ENCODE peak calls at places on chromosomes 13 and 19, in eight cellular contexts. Y is colonic mucosa, T is thoracic aorta, F is GM23338, W is ovary, I is psoas muscle, C is A549, M is uterus. B is an unnamed sample.

GRCh38 chr13:27352698-27353097 is 71.7 kb upstream of the GTF3A start:
- DNase-seq in W (no peak), I (no peak), T (no peak), C (no peak), Y (no peak), M (no peak), F (no peak), B (no peak)

GRCh38 chr19:46546194-46546896 is 50.7 kb upstream of the PNMA8B start:
- DNase-seq in I (peak), F (peak), T (no peak), C (peak), W (no peak), Y (peak), M (no peak), B (no peak)

GRCh38 chr13:66409542-66409941 is 820.6 kb downstream of the PCDH9 start:
- DNase-seq in M (no peak), T (no peak), I (no peak), F (no peak), W (no peak), Y (no peak), C (no peak), B (no peak)

GRCh38 chr13:64274481-64275217 is 2859.0 kb upstream of the PCDH20 start:
- DNase-seq in Y (no peak), M (no peak), C (no peak), T (no peak), W (no peak), F (no peak), I (no peak), B (no peak)

GRCh38 chr13:65149687-65150086 is 2080.4 kb downstream of the PCDH9 start:
- DNase-seq in C (no peak), I (no peak), F (peak), T (no peak), Y (no peak), W (no peak), M (no peak), B (no peak)

GRCh38 chr19:21839966-21840365 is 4.0 kb upstream of the ZNF43 start:
- DNase-seq in W (no peak), F (no peak), T (no peak), M (no peak), I (no peak), Y (no peak), C (no peak), B (no peak)

GRCh38 chr19:32396046-32396652 is 9.4 kb upstream of the DPY19L3 start:
- DNase-seq in T (no peak), F (no peak), M (no peak), W (no peak), I (no peak), C (no peak), Y (no peak), B (no peak)

GRCh38 chr13:29803221-29803620 is 47.2 kb downstream of the UBL3 start:
- DNase-seq in F (no peak), C (no peak), Y (no peak), M (no peak), W (no peak), I (no peak), T (no peak), B (no peak)

GRCh38 chr13:30158774-30159445 is 148.4 kb downstream of the KATNAL1 start:
- DNase-seq in C (no peak), T (no peak), F (no peak), M (peak), I (no peak), Y (no peak), W (no peak), B (no peak)

GRCh38 chr13:27481766-27482165 is 31.4 kb upstream of the MTIF3 start:
- DNase-seq in T (no peak), Y (peak), M (peak), F (peak), C (peak), I (no peak), W (peak), B (no peak)

GRCh38 chr19:38224014-38224862 is at the start of gene DPF1:
- DNase-seq in I (no peak), C (peak), Y (no peak), T (no peak), F (peak), W (no peak), M (no peak), B (no peak)

GRCh38 chr19:55178781-55179569 is 1.1 kb downstream of the SYT5 start:
- DNase-seq in C (peak), W (peak), F (peak), T (no peak), Y (peak), M (peak), I (peak), B (no peak)

GRCh38 chr19:48794291-48794690 is 16.5 kb downstream of the BCAT2 start:
- DNase-seq in T (no peak), W (no peak), F (no peak), M (no peak), Y (no peak), I (no peak), C (no peak), B (no peak)

GRCh38 chr13:32829269-32829668 is 187.0 kb upstream of the KL start:
- DNase-seq in M (no peak), I (no peak), T (no peak), Y (no peak), C (no peak), F (no peak), W (no peak), B (no peak)

GRCh38 chr13:113084943-113085540 is 20.5 kb upstream of the F7 start:
- DNase-seq in Y (no peak), M (no peak), F (no peak), T (no peak), C (no peak), I (peak), W (no peak), B (no peak)
- TF ChIP-seq CTCF in Y (no peak), M (no peak), F (no peak), T (no peak), C (no peak), I (no peak), W (no peak), B (no peak)

GRCh38 chr19:42053037-42053935 is 16.7 kb downstream of the GRIK5 start:
- DNase-seq in W (no peak), Y (no peak), I (peak), C (no peak), M (no peak), T (no peak), F (no peak), B (no peak)
- H3K4me3 ChIP-seq in W (no peak), Y (no peak), I (no peak), C (no peak), M (no peak), T (no peak), F (no peak), B (no peak)

GRCh38 chr13:24540236-24541126 is 27.9 kb upstream of the PARP4 start:
- DNase-seq in T (no peak), M (no peak), I (no peak), C (peak), F (peak), W (no peak), Y (peak), B (no peak)
- TF ChIP-seq CTCF in T (no peak), M (no peak), I (no peak), C (peak), F (peak), W (no peak), Y (no peak), B (no peak)

GRCh38 chr19:7795555-7796161 is 32.6 kb downstream of the CLEC4M start:
- DNase-seq in T (no peak), Y (no peak), I (no peak), C (no peak), F (no peak), W (no peak), M (no peak), B (no peak)

GRCh38 chr19:7801020-7801570 is 28.9 kb upstream of the EVI5L start:
- DNase-seq in Y (no peak), M (no peak), W (no peak), I (no peak), T (no peak), F (no peak), C (no peak), B (no peak)

GRCh38 chr19:7799640-7800355 is 30.2 kb upstream of the EVI5L start:
- DNase-seq in W (peak), F (peak), M (peak), I (no peak), C (peak), T (peak), Y (peak), B (peak)
- H3K4me3 ChIP-seq in W (no peak), F (peak), M (no peak), I (peak), C (peak), T (peak), Y (no peak), B (no peak)

GRCh38 chr13:70668293-70668692 is 560.0 kb upstream of the KLHL1 start:
- DNase-seq in F (peak), Y (no peak), C (no peak), W (no peak), T (no peak), I (no peak), M (no peak), B (no peak)
- TF ChIP-seq CTCF in F (no peak), Y (no peak), C (no peak), W (no peak), T (no peak), I (no peak), M (no peak), B (no peak)

GRCh38 chr13:95552539-95553270 is at the start of gene CLDN10:
- DNase-seq in C (peak), W (no peak), I (no peak), T (no peak), F (peak), Y (peak), M (no peak), B (no peak)
- H3K4me3 ChIP-seq in C (peak), W (no peak), I (peak), T (peak), F (peak), Y (peak), M (peak), B (no peak)